ENCODE peak calls at places on chromosomes 5 and 9, in four cellular contexts. W is body of pancreas, I is aorta, L is right cardiac atrium. C is an unnamed sample.

GRCh38 chr5:80153586-80154126 is 102.2 kb downstream of the SERINC5 start:
- DNase-seq in L (no peak), W (no peak), I (no peak), C (no peak)

GRCh38 chr9:20355022-20355421 is 267.3 kb downstream of the MLLT3 start:
- DNase-seq in I (no peak), L (no peak), W (no peak), C (no peak)

GRCh38 chr9:2559212-2560152 is 62.1 kb upstream of the VLDLR start:
- DNase-seq in L (peak; percentile 90), W (peak; percentile 92), I (peak; percentile 89), C (peak; percentile 63)

GRCh38 chr9:79799691-79800345 is 228.1 kb downstream of the TLE4 start:
- DNase-seq in I (no peak), L (peak; percentile 41), W (no peak), C (no peak)

GRCh38 chr5:1090538-1090937 is 21.3 kb downstream of the SLC12A7 start:
- DNase-seq in W (no peak), I (no peak), L (no peak), C (no peak)

GRCh38 chr5:95070453-95070852 is 214.4 kb downstream of the MCTP1 start:
- DNase-seq in L (no peak), W (no peak), I (no peak), C (no peak)

GRCh38 chr5:32842798-32843531 is 131.8 kb downstream of the NPR3 start:
- DNase-seq in W (no peak), L (no peak), I (no peak), C (no peak)

GRCh38 chr9:27407966-27408365 is 111.0 kb upstream of the EQTN start:
- DNase-seq in I (no peak), W (no peak), L (no peak), C (no peak)

GRCh38 chr9:113274474-113275146 is 762 bp downstream of the CDC26 start:
- DNase-seq in L (no peak), I (no peak), W (no peak), C (no peak)

GRCh38 chr9:100427366-100428263 is 672 bp downstream of the MSANTD3 start:
- DNase-seq in L (peak; percentile 71), I (peak; percentile 66), W (peak; percentile 48), C (peak; percentile 35)

GRCh38 chr9:20634895-20635294 is 12.6 kb upstream of the MLLT3 start:
- DNase-seq in I (no peak), W (no peak), L (no peak), C (no peak)

GRCh38 chr9:126389958-126390357 is 63.3 kb downstream of the MVB12B start:
- DNase-seq in I (peak; percentile 29), L (no peak), W (no peak), C (no peak)

GRCh38 chr9:136018257-136019031 is 57.3 kb upstream of the UBAC1 start:
- DNase-seq in L (peak; percentile 52), W (no peak), I (no peak), C (no peak)

GRCh38 chr9:129140397-129141065 is 29.3 kb downstream of the PTPA start:
- DNase-seq in L (peak; percentile 78), W (peak; percentile 50), I (peak; percentile 69), C (peak; percentile 73)

GRCh38 chr9:63817622-63818518 is 1467.1 kb downstream of the FOXD4L5 start:
- DNase-seq in L (peak; percentile 81), I (peak; percentile 76), W (peak; percentile 45), C (peak; percentile 64)

GRCh38 chr5:76771705-76772405 is 47.0 kb upstream of the F2RL1 start:
- DNase-seq in L (no peak), I (no peak), W (no peak), C (no peak)

GRCh38 chr9:127990539-127990938 is 9.8 kb upstream of the EEIG1 start:
- DNase-seq in I (no peak), W (no peak), L (no peak), C (no peak)

GRCh38 chr9:92665836-92666235 is 4.1 kb downstream of the IPPK start:
- DNase-seq in W (no peak), L (no peak), I (no peak), C (no peak)

GRCh38 chr5:121273818-121274433 is 577.8 kb upstream of the FTMT start:
- DNase-seq in W (no peak), L (no peak), I (no peak), C (no peak)

GRCh38 chr9:70683841-70684240 is 269.4 kb upstream of the KLF9 start:
- DNase-seq in I (no peak), L (no peak), W (no peak), C (no peak)

GRCh38 chr5:31987985-31988710 is 186.0 kb downstream of the GOLPH3 start:
- DNase-seq in L (no peak), I (no peak), W (no peak), C (no peak)

GRCh38 chr9:137390553-137391410 is 32.2 kb downstream of the EXD3 start:
- DNase-seq in I (no peak), L (peak; percentile 43), W (peak; percentile 63), C (no peak)

GRCh38 chr5:32777733-32778132 is 66.6 kb downstream of the NPR3 start:
- DNase-seq in L (no peak), W (no peak), I (no peak), C (no peak)

GRCh38 chr9:116154976-116155699 is 1.5 kb downstream of the PAPPA start:
- DNase-seq in W (peak; percentile 8), L (peak; percentile 51), I (peak; percentile 55), C (no peak)

GRCh38 chr9:116154334-116154975 is 864 bp downstream of the PAPPA start:
- DNase-seq in L (peak; percentile 66), W (peak; percentile 35), I (no peak), C (no peak)

GRCh38 chr9:116156621-116157314 is 3.2 kb downstream of the PAPPA start:
- DNase-seq in W (peak; percentile 58), L (peak; percentile 86), I (peak; percentile 74), C (peak; percentile 43)

GRCh38 chr9:116155700-116156045 is 2.1 kb downstream of the PAPPA start:
- DNase-seq in L (no peak), I (no peak), W (no peak), C (no peak)

DNA sequence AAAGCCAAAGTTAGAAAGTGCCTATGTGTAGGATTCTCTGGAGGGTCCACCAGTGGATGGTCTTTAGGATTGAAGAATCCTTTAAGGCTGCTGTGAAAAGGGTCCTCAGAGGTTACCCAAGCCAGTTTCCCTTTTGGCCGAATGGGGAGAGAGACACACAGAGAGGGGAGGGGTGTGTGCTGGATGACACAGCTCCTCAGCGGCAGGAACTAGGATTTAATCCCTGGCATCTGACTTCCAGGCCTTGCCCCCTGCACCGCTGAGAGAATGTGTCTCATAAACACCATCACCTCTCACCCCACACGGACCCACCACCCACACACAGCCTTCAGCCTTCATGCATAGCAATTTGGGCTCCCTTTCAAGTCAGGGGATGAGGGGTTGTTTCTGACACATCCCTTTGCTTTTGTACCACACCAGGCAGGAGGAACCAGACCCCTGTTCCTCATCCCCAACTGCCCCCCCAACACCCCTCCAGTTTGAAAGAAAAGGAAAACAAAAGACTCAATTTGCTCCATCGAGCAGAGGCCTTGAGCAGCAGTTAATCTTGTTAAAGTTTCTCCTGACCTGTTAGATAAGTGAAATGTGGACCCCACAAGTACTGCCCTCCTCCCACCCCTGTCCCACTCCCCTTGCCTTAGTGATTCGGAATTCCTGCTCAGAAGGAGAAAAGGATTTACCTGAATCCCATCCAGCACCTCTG is 4.0 kb downstream of the PAPPA start:
- DNase-seq in W (no peak), L (peak; percentile 42), I (no peak), C (no peak)
- H3K27me3 ChIP-seq in W (peaks cover 13% of the 10 kb centered on the region), L (no peaks in the 10 kb centered on the region), I (no peaks in the 10 kb centered on the region), C (peaks cover 59% of the 10 kb centered on the region)

DNA sequence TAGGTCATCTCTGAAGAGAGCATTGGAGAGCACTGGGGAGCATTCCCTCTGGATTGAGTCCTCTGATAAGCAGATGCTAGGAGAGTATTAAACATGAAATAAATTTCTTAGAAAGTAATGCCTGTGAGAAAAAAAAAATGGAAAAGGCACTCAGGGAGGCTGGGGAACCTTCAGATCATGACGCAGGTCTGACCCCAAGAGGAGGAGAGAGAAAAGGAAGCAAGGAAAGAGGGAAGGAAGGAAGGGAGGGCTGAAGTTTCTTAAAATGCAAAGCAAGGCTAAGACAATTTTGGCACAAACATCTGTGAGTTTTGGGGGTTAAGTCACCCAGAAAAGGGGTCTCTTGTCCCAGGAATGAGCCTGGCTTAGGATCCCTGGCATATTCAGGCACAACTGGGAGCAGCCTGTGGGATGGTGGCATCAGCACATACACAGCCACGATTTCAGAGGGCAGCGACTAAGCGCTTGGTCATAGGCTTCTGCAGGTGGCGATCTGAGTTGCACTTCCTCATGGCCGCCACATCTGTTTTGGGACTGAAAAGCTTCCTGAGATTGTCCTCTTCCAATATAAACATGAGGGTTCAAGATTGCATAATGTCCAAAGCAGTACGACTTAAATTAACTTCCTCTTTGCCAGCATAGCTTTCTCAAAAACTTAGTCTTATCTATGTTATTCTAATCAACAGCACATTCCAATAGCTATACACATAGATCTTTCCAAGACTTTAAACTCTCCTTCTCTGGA is 692.7 kb downstream of the DNAH5 start:
- DNase-seq in L (no peak), W (peak; percentile 12), I (peak; percentile 43), C (peak; percentile 62)
- H3K9me3 ChIP-seq in L (peaks cover 4% of the 10 kb centered on the region), W (no peaks in the 10 kb centered on the region), I (no peaks in the 10 kb centered on the region), C (no peaks in the 10 kb centered on the region)

GRCh38 chr9:120999317-120999716 is 50.8 kb downstream of the C5 start:
- DNase-seq in L (no peak), I (no peak), W (no peak), C (no peak)
- H3K27me3 ChIP-seq in L (no peaks in the 10 kb centered on the region), I (no peaks in the 10 kb centered on the region), W (no peaks in the 10 kb centered on the region), C (no peaks in the 10 kb centered on the region)

GRCh38 chr5:2289380-2289779 is 406.7 kb upstream of the IRX4 start:
- DNase-seq in L (no peak), I (no peak), W (no peak), C (no peak)
- H3K9me3 ChIP-seq in L (no peaks in the 10 kb centered on the region), I (peaks cover 2% of the 10 kb centered on the region), W (peaks cover 5% of the 10 kb centered on the region), C (no peaks in the 10 kb centered on the region)

GRCh38 chr9:88972401-88972800 is 18.9 kb upstream of the S1PR3 start:
- DNase-seq in L (no peak), I (no peak), W (no peak), C (no peak)
- H3K27me3 ChIP-seq in L (no peaks in the 10 kb centered on the region), I (no peaks in the 10 kb centered on the region), W (no peaks in the 10 kb centered on the region), C (no peaks in the 10 kb centered on the region)

GRCh38 chr5:141771562-141771961 is 89.5 kb upstream of the ARAP3 start:
- DNase-seq in L (no peak), W (no peak), I (no peak), C (no peak)

GRCh38 chr5:141772281-141772680 is 90.3 kb upstream of the ARAP3 start:
- DNase-seq in I (no peak), W (no peak), L (no peak), C (no peak)

GRCh38 chr5:141773779-141774531 is 91.9 kb upstream of the ARAP3 start:
- DNase-seq in L (no peak), I (no peak), W (no peak), C (no peak)

GRCh38 chr5:141767671-141768070 is 85.6 kb upstream of the ARAP3 start:
- DNase-seq in L (no peak), W (no peak), I (no peak), C (no peak)

DNA sequence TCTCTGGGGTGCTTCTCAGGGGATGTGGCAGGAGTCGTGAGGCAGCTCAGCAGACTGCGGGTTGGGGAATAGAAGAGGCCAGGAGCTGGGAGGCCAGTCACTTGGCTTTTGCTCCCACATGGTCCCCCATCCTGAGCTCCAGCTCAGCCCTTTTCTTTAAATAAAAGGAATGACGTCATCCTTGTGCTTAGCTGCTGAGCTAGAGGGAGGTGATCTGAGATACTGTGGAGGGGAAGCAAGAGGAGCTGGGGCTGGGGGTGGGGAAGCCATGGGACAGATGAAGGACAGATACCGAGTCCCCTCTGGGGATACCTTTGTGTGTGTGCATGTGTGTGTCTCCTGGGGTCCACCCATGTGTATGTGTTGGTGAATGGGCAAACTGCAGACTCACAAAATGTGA is 89.0 kb upstream of the ARAP3 start:
- DNase-seq in L (no peak), W (no peak), I (no peak), C (no peak)
- H3K9me3 ChIP-seq in L (no peaks in the 10 kb centered on the region), W (no peaks in the 10 kb centered on the region), I (no peaks in the 10 kb centered on the region), C (no peaks in the 10 kb centered on the region)

GRCh38 chr9:123370526-123371227 is 14.7 kb downstream of the CRB2 start:
- DNase-seq in L (peak; percentile 27), W (no peak), I (no peak), C (no peak)
- H3K27me3 ChIP-seq in L (no peaks in the 10 kb centered on the region), W (peaks cover 18% of the 10 kb centered on the region), I (no peaks in the 10 kb centered on the region), C (peaks cover 59% of the 10 kb centered on the region)

C was measured in stomach.